ENCODE peak calls at places on chromosomes 11 and 22, in eight cellular contexts. Z, G, R, V, X, T, S and L are unnamed samples.

GRCh38 chr11:68146010-68146540 is 24.9 kb upstream of the CHKA start:
- DNase-seq in Z (no peak), G (peak), R (peak), V (no peak), X (no peak), T (no peak), S (no peak), L (no peak)

GRCh38 chr11:1231396-1232327 is 8.8 kb downstream of the MUC5B start:
- DNase-seq in Z (no peak), G (peak), R (no peak), V (no peak), X (no peak), T (no peak), S (no peak), L (no peak)

GRCh38 chr11:113241190-113242051 is 73.0 kb upstream of the TTC12 start:
- DNase-seq in Z (no peak), G (no peak), R (peak), V (no peak), X (no peak), T (no peak), S (no peak), L (no peak)

GRCh38 chr11:70134490-70134889 is 56.4 kb downstream of the ANO1 start:
- DNase-seq in Z (no peak), G (no peak), R (no peak), V (no peak), X (no peak), T (no peak), S (no peak), L (no peak)

GRCh38 chr11:121563900-121564822 is 111.4 kb upstream of the SORL1-AS1 start:
- DNase-seq in Z (no peak), G (no peak), R (no peak), V (no peak), X (no peak), T (no peak), S (no peak), L (no peak)

GRCh38 chr22:20405291-20405930 is 11.5 kb downstream of the ZNF74 start:
- DNase-seq in Z (no peak), G (no peak), R (no peak), V (peak), X (no peak), T (no peak), S (no peak), L (no peak)

GRCh38 chr11:124970925-124971324 is 16.9 kb downstream of the CCDC15 start:
- DNase-seq in Z (no peak), G (no peak), R (no peak), V (no peak), X (peak), T (no peak), S (no peak), L (peak)

GRCh38 chr22:42340695-42341383 is 70.4 kb upstream of the TCF20 start:
- DNase-seq in Z (no peak), G (no peak), R (no peak), V (no peak), X (no peak), T (no peak), S (no peak), L (no peak)

GRCh38 chr11:76579047-76579751 is 91.3 kb downstream of the LRRC32 start:
- DNase-seq in Z (no peak), G (peak), R (no peak), V (no peak), X (no peak), T (no peak), S (no peak), L (no peak)

GRCh38 chr22:37182101-37182948 is 5.7 kb downstream of the C1QTNF6 start:
- DNase-seq in Z (no peak), G (peak), R (no peak), V (no peak), X (no peak), T (no peak), S (no peak), L (no peak)

GRCh38 chr11:85737738-85738137 is 51.7 kb upstream of the CCDC89 start:
- DNase-seq in Z (no peak), G (no peak), R (no peak), V (no peak), X (no peak), T (no peak), S (no peak), L (no peak)

GRCh38 chr11:66907751-66908173 is 50.4 kb downstream of the PC start:
- DNase-seq in Z (no peak), G (no peak), R (no peak), V (no peak), X (no peak), T (no peak), S (no peak), L (no peak)

GRCh38 chr11:14310696-14311095 is 48.3 kb downstream of the RRAS2 start:
- DNase-seq in Z (no peak), G (no peak), R (no peak), V (no peak), X (no peak), T (no peak), S (peak), L (no peak)

GRCh38 chr22:20569059-20570058 is 61.9 kb downstream of the MED15 start:
- DNase-seq in Z (no peak), G (peak), R (peak), V (peak), X (peak), T (peak), S (peak), L (peak)

GRCh38 chr11:34859496-34859895 is 56.7 kb downstream of the APIP start:
- DNase-seq in Z (no peak), G (no peak), R (no peak), V (no peak), X (no peak), T (no peak), S (no peak), L (no peak)